ENCODE peak calls at places on chromosomes 3 and 15, in seven cellular contexts. N is natural killer cell, O is GM18507, L is COR-L47, D is HFFc6, H is amygdala, W is non-pigmented ciliary epithelial cell. Z is an unnamed sample.

GRCh38 chr3:183378951-183379350 is 49.5 kb downstream of the MCF2L2 start:
- DNase-seq in L (peak; percentile 36), N (no peak), D (no peak), H (no peak), W (no peak), O (no peak), Z (no peak)

GRCh38 chr15:45891766-45892165 is 256.9 kb downstream of the SQOR start:
- DNase-seq in O (no peak), W (no peak), L (no peak), H (no peak), D (peak; percentile 16), N (no peak), Z (no peak)

GRCh38 chr15:68449389-68449788 is 17.4 kb upstream of the ITGA11 start:
- DNase-seq in H (no peak), W (no peak), N (no peak), D (no peak), L (no peak), O (no peak), Z (no peak)

GRCh38 chr3:139388961-139389551 is 391 bp downstream of the COPB2 start:
- DNase-seq in O (peak; percentile 4), N (no peak), W (no peak), D (no peak), L (peak; percentile 4), H (no peak), Z (no peak)

GRCh38 chr3:183502782-183503181 is 52.7 kb downstream of the KLHL6 start:
- DNase-seq in D (no peak), L (peak; percentile 63), W (no peak), O (no peak), N (no peak), H (no peak), Z (no peak)

GRCh38 chr3:150922611-150923010 is 17.4 kb upstream of the MINDY4B start:
- DNase-seq in H (no peak), L (no peak), W (no peak), D (no peak), N (no peak), O (no peak), Z (no peak)

GRCh38 chr15:58203537-58203936 is 65.4 kb downstream of the AQP9 start:
- DNase-seq in N (no peak), O (no peak), L (no peak), W (peak; percentile 83), H (no peak), D (peak; percentile 98), Z (peak; percentile 80)

GRCh38 chr3:8554725-8555621 is 53.4 kb downstream of the LMCD1 start:
- DNase-seq in H (no peak), N (no peak), W (no peak), D (peak; percentile 57), O (no peak), L (no peak), Z (no peak)

GRCh38 chr15:36756707-36757106 is 177.3 kb downstream of the CDIN1 start:
- DNase-seq in D (no peak), L (peak; percentile 49), H (no peak), O (no peak), N (no peak), W (no peak), Z (no peak)

GRCh38 chr15:88489321-88489720 is 21.8 kb downstream of the MRPS11 start:
- DNase-seq in N (no peak), W (no peak), O (no peak), L (no peak), H (no peak), D (no peak), Z (no peak)

GRCh38 chr15:77517579-77517978 is 96.9 kb downstream of the HMG20A start:
- DNase-seq in O (no peak), D (no peak), W (no peak), H (no peak), L (no peak), N (no peak), Z (no peak)

GRCh38 chr3:191952609-191953008 is 491.6 kb downstream of the PYDC2 start:
- DNase-seq in L (no peak), D (no peak), O (no peak), H (no peak), W (no peak), N (no peak), Z (no peak)

GRCh38 chr15:69159805-69160140 is 662 bp upstream of the GLCE start:
- DNase-seq in L (no peak), O (no peak), H (no peak), W (no peak), D (no peak), N (no peak), Z (no peak)

GRCh38 chr15:76576526-76577279 is 240.1 kb downstream of the ISL2 start:
- DNase-seq in W (peak; percentile 8), O (no peak), D (no peak), H (no peak), N (no peak), L (no peak), Z (peak; percentile 40)

GRCh38 chr15:99755692-99756409 is 22.6 kb upstream of the LYSMD4 start:
- DNase-seq in H (no peak), D (peak; percentile 68), L (peak; percentile 50), O (peak; percentile 70), N (no peak), W (peak; percentile 37), Z (peak; percentile 28)

GRCh38 chr3:26624209-26624775 is 1.7 kb downstream of the LRRC3B start:
- DNase-seq in N (no peak), H (no peak), O (no peak), W (no peak), L (no peak), D (no peak), Z (no peak)

GRCh38 chr15:61749169-61749568 is 311.1 kb downstream of the VPS13C start:
- DNase-seq in O (no peak), L (no peak), D (no peak), W (no peak), H (no peak), N (no peak), Z (no peak)

GRCh38 chr15:66735909-66736305 is 33.9 kb downstream of the SMAD6 start:
- DNase-seq in W (no peak), H (no peak), N (no peak), D (no peak), O (no peak), L (no peak), Z (peak; percentile 44)

GRCh38 chr3:71063768-71064287 is 519.7 kb downstream of the FOXP1 start:
- DNase-seq in H (no peak), N (no peak), D (no peak), W (no peak), L (no peak), O (no peak), Z (no peak)

Z was measured in smooth muscle cell of the brain vasculature.